ENCODE peak calls at places on chromosomes 2 and 18, in six cellular contexts. G is fibroblast of the aortic adventitia, V is NCI-H2081, H is MM.1S, D is NCI-H1092 treated with DMSO at 0.1 percent for 48 hours, K is HTR-8/SVneo. C is an unnamed sample.

GRCh38 chr2:61448229-61448628 is 22.7 kb downstream of the USP34 start:
- DNase-seq in G (no peak), H (no peak), V (no peak), D (no peak), K (no peak), C (no peak)

GRCh38 chr2:53668624-53669026 is 99.0 kb upstream of the CHAC2 start:
- DNase-seq in D (no peak), H (no peak), G (peak; percentile 3), K (no peak), V (no peak), C (peak; percentile 41)

GRCh38 chr2:163213699-163214098 is 375.1 kb upstream of the KCNH7 start:
- DNase-seq in D (no peak), V (no peak), G (peak; percentile 69), H (peak; percentile 20), K (no peak), C (no peak)

GRCh38 chr2:69086466-69086865 is 73.5 kb downstream of the ANTXR1 start:
- DNase-seq in V (no peak), G (no peak), H (no peak), K (no peak), D (no peak), C (peak; percentile 25)

GRCh38 chr2:88933980-88934379 is 242.5 kb downstream of the RPIA start:
- DNase-seq in K (no peak), V (no peak), H (peak; percentile 40), G (no peak), D (no peak), C (no peak)

GRCh38 chr2:108935231-108935863 is 53.7 kb downstream of the EDAR start:
- DNase-seq in H (no peak), G (no peak), D (no peak), K (no peak), V (peak; percentile 4), C (no peak)

GRCh38 chr2:7083580-7084509 is 166.6 kb downstream of the RNF144A start:
- DNase-seq in D (peak; percentile 5), K (no peak), H (peak; percentile 66), V (peak; percentile 34), G (peak; percentile 37), C (peak; percentile 37)

GRCh38 chr2:161844845-161845244 is 220.6 kb downstream of the SLC4A10 start:
- DNase-seq in G (no peak), D (peak; percentile 85), H (no peak), K (no peak), V (peak; percentile 97), C (no peak)

GRCh38 chr2:199955007-199955338 is 318 bp downstream of the TYW5 start:
- DNase-seq in G (no peak), K (peak; percentile 56), D (peak; percentile 56), H (no peak), V (no peak), C (no peak)

GRCh38 chr18:36153203-36153602 is 23.5 kb downstream of the ELP2 start:
- DNase-seq in V (no peak), G (peak; percentile 90), D (no peak), H (no peak), K (no peak), C (peak; percentile 90)

GRCh38 chr2:231483398-231484329 is 19.4 kb upstream of the NCL start:
- DNase-seq in H (peak; percentile 39), G (peak; percentile 34), D (no peak), V (no peak), K (no peak), C (no peak)

GRCh38 chr2:20448246-20449046 is 1.6 kb downstream of the RHOB start:
- DNase-seq in D (no peak), V (no peak), G (peak; percentile 35), K (no peak), H (no peak), C (peak; percentile 45)

GRCh38 chr2:207937818-207938217 is 87.5 kb downstream of the PLEKHM3 start:
- DNase-seq in V (no peak), K (no peak), H (no peak), G (peak; percentile 34), D (no peak), C (no peak)

GRCh38 chr18:3620146-3621119 is 170.5 kb downstream of the TGIF1 start:
- DNase-seq in V (no peak), D (no peak), G (no peak), H (no peak), K (no peak), C (no peak)

GRCh38 chr2:214247531-214247930 is 163.3 kb upstream of the VWC2L start:
- DNase-seq in D (no peak), V (no peak), G (no peak), H (no peak), K (no peak), C (no peak)

GRCh38 chr2:26651458-26652155 is 10.4 kb upstream of the CIB4 start:
- DNase-seq in V (no peak), G (no peak), H (no peak), D (no peak), K (no peak), C (no peak)